ENCODE peak calls at places on chromosomes 13 and 19, in ten cellular contexts. One of them, this sample, is unnamed.

GRCh38 chr19:12749938-12750521 is 1.6 kb upstream of the BEST2 start:
- DNase-seq in cardiac muscle cell: no peak
- DNase-seq in B cell: no peak
- DNase-seq in neural crest cell: no peak
- DNase-seq in astrocyte of the cerebellum: no peak
- DNase-seq in HFFc6: peak; percentile 6
- DNase-seq in tibial artery: no peak
- DNase-seq in astrocyte of the spinal cord: peak; percentile 24
- DNase-seq in RWPE1: no peak
- DNase-seq in PC-9: no peak
- DNase-seq in this sample: no peak

GRCh38 chr13:112242777-112243176 is 133.4 kb upstream of the SPACA7 start:
- DNase-seq in cardiac muscle cell: no peak
- DNase-seq in B cell: no peak
- DNase-seq in neural crest cell: no peak
- DNase-seq in astrocyte of the cerebellum: no peak
- DNase-seq in HFFc6: no peak
- DNase-seq in tibial artery: no peak
- DNase-seq in astrocyte of the spinal cord: no peak
- DNase-seq in RWPE1: no peak
- DNase-seq in PC-9: no peak
- DNase-seq in this sample: no peak

GRCh38 chr13:111204438-111205177 is 89.5 kb downstream of the ARHGEF7 start:
- DNase-seq in cardiac muscle cell: no peak
- DNase-seq in B cell: no peak
- DNase-seq in neural crest cell: no peak
- DNase-seq in astrocyte of the cerebellum: no peak
- DNase-seq in HFFc6: peak; percentile 45
- DNase-seq in tibial artery: peak; percentile 85
- DNase-seq in astrocyte of the spinal cord: peak; percentile 56
- DNase-seq in RWPE1: peak; percentile 68
- DNase-seq in PC-9: no peak
- DNase-seq in this sample: peak; percentile 18

GRCh38 chr13:63910406-63910957 is 2494.8 kb upstream of the PCDH20 start:
- DNase-seq in cardiac muscle cell: no peak
- DNase-seq in B cell: no peak
- DNase-seq in neural crest cell: no peak
- DNase-seq in astrocyte of the cerebellum: peak; percentile 2
- DNase-seq in HFFc6: no peak
- DNase-seq in tibial artery: no peak
- DNase-seq in astrocyte of the spinal cord: peak; percentile 45
- DNase-seq in RWPE1: peak; percentile 0
- DNase-seq in PC-9: no peak
- DNase-seq in this sample: peak; percentile 45

GRCh38 chr13:20969182-20969581 is 66.6 kb upstream of the XPO4 start:
- DNase-seq in cardiac muscle cell: no peak
- DNase-seq in B cell: no peak
- DNase-seq in neural crest cell: no peak
- DNase-seq in astrocyte of the cerebellum: no peak
- DNase-seq in HFFc6: peak; percentile 53
- DNase-seq in tibial artery: no peak
- DNase-seq in astrocyte of the spinal cord: peak; percentile 50
- DNase-seq in RWPE1: peak; percentile 36
- DNase-seq in PC-9: no peak
- DNase-seq in this sample: no peak

GRCh38 chr19:15740785-15741184 is 3.0 kb downstream of the OR10H3 start:
- DNase-seq in cardiac muscle cell: no peak
- DNase-seq in B cell: no peak
- DNase-seq in neural crest cell: no peak
- DNase-seq in astrocyte of the cerebellum: no peak
- DNase-seq in HFFc6: no peak
- DNase-seq in tibial artery: no peak
- DNase-seq in astrocyte of the spinal cord: no peak
- DNase-seq in RWPE1: no peak
- DNase-seq in PC-9: no peak
- DNase-seq in this sample: no peak

GRCh38 chr19:51025809-51026553 is 435 bp downstream of the KLK11 start:
- DNase-seq in cardiac muscle cell: no peak
- DNase-seq in B cell: no peak
- DNase-seq in neural crest cell: no peak
- DNase-seq in astrocyte of the cerebellum: no peak
- DNase-seq in HFFc6: no peak
- DNase-seq in tibial artery: no peak
- DNase-seq in astrocyte of the spinal cord: no peak
- DNase-seq in RWPE1: no peak
- DNase-seq in PC-9: no peak
- DNase-seq in this sample: no peak

GRCh38 chr13:24693862-24694471 is 13.8 kb downstream of the ATP12A start:
- DNase-seq in cardiac muscle cell: peak; percentile 86
- DNase-seq in B cell: peak; percentile 48
- DNase-seq in neural crest cell: peak; percentile 47
- DNase-seq in astrocyte of the cerebellum: no peak
- DNase-seq in HFFc6: peak; percentile 42
- DNase-seq in tibial artery: peak; percentile 44
- DNase-seq in astrocyte of the spinal cord: peak; percentile 30
- DNase-seq in RWPE1: peak; percentile 78
- DNase-seq in PC-9: peak; percentile 31
- DNase-seq in this sample: peak; percentile 61

DNA sequence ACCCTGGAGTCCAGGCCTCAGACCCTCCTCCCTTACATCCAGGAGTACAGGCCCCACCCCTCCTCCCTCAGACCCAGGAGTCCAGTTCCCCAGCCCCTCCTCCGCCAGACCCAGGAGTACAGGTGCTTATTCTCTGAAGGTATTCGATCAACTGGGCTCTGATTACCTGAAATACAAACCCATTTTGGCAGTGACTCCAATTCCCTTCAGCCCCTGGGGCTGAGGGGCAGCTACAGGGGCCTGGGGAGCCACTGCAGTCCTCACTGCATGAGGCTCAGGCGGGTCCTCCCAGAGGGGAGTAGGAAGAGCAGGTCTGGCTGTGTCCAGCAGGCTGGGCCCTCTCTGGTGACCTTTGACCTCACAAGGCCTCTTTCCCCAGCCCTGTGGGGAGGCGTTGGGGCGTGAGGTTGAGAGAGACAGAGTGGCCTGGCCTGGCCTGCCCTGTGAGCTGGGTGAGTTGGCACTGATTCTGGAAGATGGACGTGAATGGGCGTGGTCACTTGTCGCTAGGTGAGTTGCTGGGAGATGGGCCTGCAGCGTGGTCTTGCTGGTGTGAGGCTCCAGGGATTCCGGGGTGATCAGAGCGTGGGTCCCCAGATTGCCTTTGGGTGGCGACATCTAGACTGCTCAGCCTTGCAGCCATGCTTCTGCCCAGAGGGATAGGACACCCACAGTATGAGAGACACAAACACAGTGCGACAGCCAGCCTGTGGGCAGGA is 3.1 kb downstream of the BCAT2 start:
- DNase-seq in cardiac muscle cell: no peak
- DNase-seq in B cell: no peak
- DNase-seq in neural crest cell: no peak
- DNase-seq in astrocyte of the cerebellum: no peak
- DNase-seq in HFFc6: no peak
- DNase-seq in tibial artery: no peak
- DNase-seq in astrocyte of the spinal cord: no peak
- DNase-seq in RWPE1: no peak
- DNase-seq in PC-9: no peak
- DNase-seq in this sample: peak; percentile 33
- TF ChIP-seq CTCF in cardiac muscle cell: no peak
- TF ChIP-seq CTCF in B cell: no peak
- TF ChIP-seq CTCF in neural crest cell: no peak
- TF ChIP-seq CTCF in astrocyte of the cerebellum: no peak
- TF ChIP-seq CTCF in HFFc6: peak; percentile 6
- TF ChIP-seq CTCF in tibial artery: no peak
- TF ChIP-seq CTCF in astrocyte of the spinal cord: no peak
- TF ChIP-seq CTCF in RWPE1: no peak
- TF ChIP-seq CTCF in PC-9: peak; percentile 17
- TF ChIP-seq CTCF in this sample: no peak

DNA sequence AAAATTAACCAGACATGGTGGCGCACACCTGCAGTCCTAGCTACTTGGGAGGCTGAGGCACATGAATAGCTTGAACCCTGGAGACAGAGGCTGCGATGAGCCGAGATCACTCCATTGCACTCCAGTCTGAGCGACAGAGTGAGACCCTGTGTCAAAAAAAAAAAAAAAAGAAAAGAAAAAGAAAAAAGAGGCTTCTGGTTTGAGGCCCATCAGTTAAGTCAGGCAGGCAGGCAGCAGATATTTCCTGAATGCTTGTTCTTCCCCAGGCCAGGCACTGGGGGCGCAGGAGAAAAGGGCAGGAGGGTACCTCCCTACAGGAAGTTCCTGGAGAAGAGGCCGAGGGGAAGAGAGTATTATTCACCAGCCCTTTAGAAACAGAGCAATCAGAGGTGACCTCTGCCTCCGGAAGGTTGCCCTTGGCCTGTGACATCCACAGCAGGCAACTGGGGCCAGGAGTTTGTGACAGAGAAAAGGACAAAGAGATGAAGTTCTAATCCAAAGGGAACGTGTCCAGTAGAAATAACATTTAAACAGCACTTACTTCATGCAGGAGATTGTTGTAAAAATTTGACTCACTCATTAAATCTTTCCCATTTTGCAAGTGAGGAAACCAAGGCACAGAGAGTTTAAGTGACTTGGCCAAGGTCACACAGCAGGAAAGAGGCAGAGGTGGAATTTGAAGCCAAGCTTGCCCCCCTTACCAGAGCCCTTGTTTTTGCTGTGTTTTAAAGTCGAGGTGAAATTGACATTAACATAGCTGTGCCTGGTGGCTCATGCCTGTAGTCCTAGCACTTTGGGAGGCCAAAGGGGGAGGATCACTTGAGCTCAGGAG is 4.3 kb upstream of the RLN3 start:
- DNase-seq in cardiac muscle cell: peak; percentile 65
- DNase-seq in B cell: no peak
- DNase-seq in neural crest cell: peak; percentile 59
- DNase-seq in astrocyte of the cerebellum: no peak
- DNase-seq in HFFc6: no peak
- DNase-seq in tibial artery: no peak
- DNase-seq in astrocyte of the spinal cord: peak; percentile 40
- DNase-seq in RWPE1: peak; percentile 54
- DNase-seq in PC-9: peak; percentile 56
- DNase-seq in this sample: peak; percentile 58
- TF ChIP-seq CTCF in cardiac muscle cell: peak; percentile 69
- TF ChIP-seq CTCF in B cell: no peak
- TF ChIP-seq CTCF in neural crest cell: peak; percentile 63
- TF ChIP-seq CTCF in astrocyte of the cerebellum: peak; percentile 56
- TF ChIP-seq CTCF in HFFc6: no peak
- TF ChIP-seq CTCF in tibial artery: peak; percentile 25
- TF ChIP-seq CTCF in astrocyte of the spinal cord: peak; percentile 64
- TF ChIP-seq CTCF in RWPE1: peak; percentile 71
- TF ChIP-seq CTCF in PC-9: peak; percentile 76
- TF ChIP-seq CTCF in this sample: peak; percentile 55

GRCh38 chr19:5687360-5688198 is 2.5 kb upstream of the RPL36 start:
- DNase-seq in cardiac muscle cell: no peak
- DNase-seq in B cell: no peak
- DNase-seq in neural crest cell: no peak
- DNase-seq in astrocyte of the cerebellum: no peak
- DNase-seq in HFFc6: no peak
- DNase-seq in tibial artery: no peak
- DNase-seq in astrocyte of the spinal cord: no peak
- DNase-seq in RWPE1: no peak
- DNase-seq in PC-9: no peak
- DNase-seq in this sample: no peak
- TF ChIP-seq CTCF in cardiac muscle cell: no peak
- TF ChIP-seq CTCF in B cell: peak; percentile 43
- TF ChIP-seq CTCF in neural crest cell: peak; percentile 23
- TF ChIP-seq CTCF in astrocyte of the cerebellum: no peak
- TF ChIP-seq CTCF in HFFc6: peak; percentile 56
- TF ChIP-seq CTCF in tibial artery: no peak
- TF ChIP-seq CTCF in astrocyte of the spinal cord: no peak
- TF ChIP-seq CTCF in RWPE1: peak; percentile 57
- TF ChIP-seq CTCF in PC-9: no peak
- TF ChIP-seq CTCF in this sample: no peak

GRCh38 chr13:79018166-79018565 is 359.2 kb upstream of the OBI1 start:
- DNase-seq in cardiac muscle cell: no peak
- DNase-seq in B cell: no peak
- DNase-seq in neural crest cell: no peak
- DNase-seq in astrocyte of the cerebellum: no peak
- DNase-seq in HFFc6: no peak
- DNase-seq in tibial artery: no peak
- DNase-seq in astrocyte of the spinal cord: no peak
- DNase-seq in RWPE1: no peak
- DNase-seq in PC-9: no peak
- DNase-seq in this sample: no peak
- TF ChIP-seq CTCF in cardiac muscle cell: no peak
- TF ChIP-seq CTCF in B cell: no peak
- TF ChIP-seq CTCF in neural crest cell: no peak
- TF ChIP-seq CTCF in astrocyte of the cerebellum: no peak
- TF ChIP-seq CTCF in HFFc6: no peak
- TF ChIP-seq CTCF in tibial artery: no peak
- TF ChIP-seq CTCF in astrocyte of the spinal cord: no peak
- TF ChIP-seq CTCF in RWPE1: no peak
- TF ChIP-seq CTCF in PC-9: no peak
- TF ChIP-seq CTCF in this sample: no peak

GRCh38 chr19:7327802-7328201 is 20.9 kb upstream of the ARHGEF18 start:
- DNase-seq in cardiac muscle cell: no peak
- DNase-seq in B cell: no peak
- DNase-seq in neural crest cell: no peak
- DNase-seq in astrocyte of the cerebellum: no peak
- DNase-seq in HFFc6: no peak
- DNase-seq in tibial artery: no peak
- DNase-seq in astrocyte of the spinal cord: no peak
- DNase-seq in RWPE1: no peak
- DNase-seq in PC-9: no peak
- DNase-seq in this sample: no peak

GRCh38 chr19:7328647-7329046 is 20.1 kb upstream of the ARHGEF18 start:
- DNase-seq in cardiac muscle cell: no peak
- DNase-seq in B cell: peak; percentile 50
- DNase-seq in neural crest cell: no peak
- DNase-seq in astrocyte of the cerebellum: no peak
- DNase-seq in HFFc6: no peak
- DNase-seq in tibial artery: no peak
- DNase-seq in astrocyte of the spinal cord: no peak
- DNase-seq in RWPE1: no peak
- DNase-seq in PC-9: no peak
- DNase-seq in this sample: no peak

GRCh38 chr19:7331446-7331845 is 17.3 kb upstream of the ARHGEF18 start:
- DNase-seq in cardiac muscle cell: no peak
- DNase-seq in B cell: no peak
- DNase-seq in neural crest cell: no peak
- DNase-seq in astrocyte of the cerebellum: no peak
- DNase-seq in HFFc6: no peak
- DNase-seq in tibial artery: no peak
- DNase-seq in astrocyte of the spinal cord: no peak
- DNase-seq in RWPE1: no peak
- DNase-seq in PC-9: no peak
- DNase-seq in this sample: no peak

GRCh38 chr19:7326105-7326877 is 22.4 kb upstream of the ARHGEF18 start:
- DNase-seq in cardiac muscle cell: no peak
- DNase-seq in B cell: peak; percentile 54
- DNase-seq in neural crest cell: no peak
- DNase-seq in astrocyte of the cerebellum: no peak
- DNase-seq in HFFc6: no peak
- DNase-seq in tibial artery: peak; percentile 32
- DNase-seq in astrocyte of the spinal cord: peak; percentile 4
- DNase-seq in RWPE1: no peak
- DNase-seq in PC-9: no peak
- DNase-seq in this sample: peak; percentile 16
- TF ChIP-seq CTCF in cardiac muscle cell: peak; percentile 35
- TF ChIP-seq CTCF in B cell: peak; percentile 22
- TF ChIP-seq CTCF in neural crest cell: peak; percentile 53
- TF ChIP-seq CTCF in astrocyte of the cerebellum: peak; percentile 12
- TF ChIP-seq CTCF in HFFc6: peak; percentile 68
- TF ChIP-seq CTCF in tibial artery: peak; percentile 22
- TF ChIP-seq CTCF in astrocyte of the spinal cord: peak; percentile 35
- TF ChIP-seq CTCF in RWPE1: peak; percentile 36
- TF ChIP-seq CTCF in PC-9: peak; percentile 65
- TF ChIP-seq CTCF in this sample: no peak